ENCODE peak calls at places on chromosomes 2 and 18, in ten cellular contexts. L, Y, T, W, M, B, X, G, S and U are unnamed samples.

GRCh38 chr18:54712315-54712714 is 116.0 kb upstream of the RAB27B start:
- DNase-seq in L (peak), Y (no peak), T (peak), W (no peak), M (no peak), B (no peak), X (no peak), G (no peak), S (no peak), U (no peak)

GRCh38 chr18:45834303-45834702 is 8.8 kb downstream of the SIGLEC15 start:
- DNase-seq in L (no peak), Y (no peak), T (no peak), W (no peak), M (no peak), B (no peak), X (no peak), G (no peak), S (no peak), U (no peak)

GRCh38 chr2:25491966-25492532 is 150.3 kb upstream of the DNMT3A start:
- DNase-seq in L (no peak), Y (no peak), T (peak), W (no peak), M (no peak), B (no peak), X (no peak), G (no peak), S (no peak), U (no peak)

GRCh38 chr2:9174771-9175441 is 31.7 kb upstream of the ASAP2 start:
- DNase-seq in L (no peak), Y (no peak), T (no peak), W (no peak), M (no peak), B (no peak), X (no peak), G (no peak), S (no peak), U (no peak)

GRCh38 chr2:40592223-40592622 is 140.3 kb upstream of the SLC8A1 start:
- DNase-seq in L (no peak), Y (no peak), T (no peak), W (no peak), M (no peak), B (no peak), X (no peak), G (no peak), S (no peak), U (no peak)

GRCh38 chr2:188629890-188630483 is 338.3 kb downstream of the GULP1 start:
- DNase-seq in L (no peak), Y (no peak), T (no peak), W (no peak), M (no peak), B (no peak), X (no peak), G (no peak), S (peak), U (no peak)

GRCh38 chr2:188808921-188809320 is 165.3 kb upstream of the COL3A1 start:
- DNase-seq in L (no peak), Y (no peak), T (no peak), W (no peak), M (no peak), B (no peak), X (no peak), G (no peak), S (no peak), U (no peak)

GRCh38 chr18:74252032-74252380 is 39.8 kb downstream of the CYB5A start:
- DNase-seq in L (no peak), Y (no peak), T (peak), W (no peak), M (no peak), B (no peak), X (no peak), G (no peak), S (no peak), U (no peak)

GRCh38 chr2:234564719-234565118 is 67.8 kb upstream of the ARL4C start:
- DNase-seq in L (no peak), Y (no peak), T (no peak), W (no peak), M (no peak), B (no peak), X (no peak), G (no peak), S (no peak), U (no peak)

GRCh38 chr2:109173311-109174171 is 44.5 kb downstream of the SH3RF3 start:
- DNase-seq in L (peak), Y (peak), T (no peak), W (peak), M (no peak), B (peak), X (peak), G (no peak), S (peak), U (peak)

GRCh38 chr2:165691615-165692014 is 102.4 kb downstream of the GALNT3 start:
- DNase-seq in L (no peak), Y (no peak), T (no peak), W (no peak), M (no peak), B (no peak), X (no peak), G (peak), S (peak), U (no peak)

GRCh38 chr2:134120718-134121630 is 132.9 kb upstream of the MGAT5 start:
- DNase-seq in L (peak), Y (peak), T (peak), W (peak), M (no peak), B (peak), X (peak), G (peak), S (peak), U (peak)

GRCh38 chr2:55618025-55618648 is 715 bp upstream of the PPP4R3B start:
- DNase-seq in L (no peak), Y (no peak), T (no peak), W (no peak), M (no peak), B (no peak), X (no peak), G (no peak), S (no peak), U (peak)
- TF ChIP-seq POLR2A in L (no peak), Y (no peak), T (no peak), W (no peak), M (no peak), B (no peak), X (no peak), G (no peak), S (no peak), U (no peak)

GRCh38 chr2:229231885-229232284 is 39.2 kb downstream of the PID1 start:
- DNase-seq in L (no peak), Y (no peak), T (no peak), W (no peak), M (no peak), B (no peak), X (no peak), G (no peak), S (no peak), U (no peak)

GRCh38 chr2:229230911-229231310 is 40.2 kb downstream of the PID1 start:
- DNase-seq in L (no peak), Y (peak), T (no peak), W (peak), M (no peak), B (no peak), X (no peak), G (no peak), S (no peak), U (no peak)

GRCh38 chr2:229237270-229237669 is 33.8 kb downstream of the PID1 start:
- DNase-seq in L (no peak), Y (no peak), T (no peak), W (no peak), M (no peak), B (no peak), X (no peak), G (no peak), S (no peak), U (no peak)

GRCh38 chr2:229231469-229231868 is 39.6 kb downstream of the PID1 start:
- DNase-seq in L (no peak), Y (no peak), T (no peak), W (no peak), M (no peak), B (no peak), X (no peak), G (no peak), S (no peak), U (no peak)

GRCh38 chr2:229235136-229235914 is 35.8 kb downstream of the PID1 start:
- DNase-seq in L (no peak), Y (peak), T (no peak), W (no peak), M (no peak), B (no peak), X (no peak), G (peak), S (no peak), U (peak)
- TF ChIP-seq EP300 in L (no peak), Y (no peak), T (no peak), W (no peak), M (no peak), B (no peak), X (no peak), G (no peak), S (no peak), U (no peak)

GRCh38 chr2:62177392-62178026 is 18.4 kb upstream of the B3GNT2 start:
- DNase-seq in L (no peak), Y (no peak), T (no peak), W (no peak), M (no peak), B (no peak), X (no peak), G (no peak), S (no peak), U (no peak)
- H3K4me3 ChIP-seq in L (no peak), Y (no peak), T (no peak), W (no peak), M (no peak), B (no peak), X (no peak), G (no peak), S (no peak), U (no peak)

GRCh38 chr2:215394102-215394805 is 41.6 kb downstream of the FN1 start:
- DNase-seq in L (no peak), Y (no peak), T (no peak), W (no peak), M (no peak), B (no peak), X (no peak), G (no peak), S (no peak), U (no peak)
- TF ChIP-seq POLR2A in L (no peak), Y (no peak), T (no peak), W (no peak), M (no peak), B (no peak), X (no peak), G (no peak), S (no peak), U (no peak)

GRCh38 chr18:62326646-62327348 is 1.7 kb downstream of the TNFRSF11A start:
- DNase-seq in L (no peak), Y (no peak), T (no peak), W (no peak), M (no peak), B (no peak), X (no peak), G (no peak), S (no peak), U (no peak)

GRCh38 chr18:62329676-62330454 is 4.8 kb downstream of the TNFRSF11A start:
- DNase-seq in L (peak), Y (no peak), T (no peak), W (peak), M (no peak), B (peak), X (no peak), G (peak), S (no peak), U (no peak)

GRCh38 chr18:62328775-62329525 is 3.8 kb downstream of the TNFRSF11A start:
- DNase-seq in L (no peak), Y (no peak), T (no peak), W (no peak), M (no peak), B (no peak), X (no peak), G (peak), S (no peak), U (no peak)

GRCh38 chr18:62325806-62326645 is 916 bp downstream of the TNFRSF11A start:
- DNase-seq in L (peak), Y (no peak), T (no peak), W (peak), M (no peak), B (no peak), X (no peak), G (no peak), S (no peak), U (no peak)

DNA sequence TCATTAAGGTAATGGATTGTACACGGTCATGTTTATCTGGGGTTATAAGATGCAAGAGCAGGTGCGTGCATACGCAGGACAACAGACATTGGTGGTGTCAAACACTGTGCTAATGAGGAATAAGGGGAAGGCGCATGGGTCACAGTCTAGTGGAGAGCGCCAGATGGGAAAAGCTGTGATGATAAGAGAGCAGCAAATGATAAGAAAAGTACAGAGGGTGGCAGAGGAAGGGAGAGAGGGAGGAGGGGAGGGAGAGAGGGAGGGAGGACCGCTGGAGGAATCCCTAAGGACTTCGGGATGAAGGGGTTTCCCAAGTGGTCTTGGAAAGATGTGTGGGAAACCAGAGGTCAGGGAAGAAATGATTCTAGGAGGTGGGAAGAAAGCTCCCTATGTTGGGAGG is 2.9 kb downstream of the TNFRSF11A start:
- DNase-seq in L (peak), Y (no peak), T (no peak), W (no peak), M (no peak), B (no peak), X (no peak), G (no peak), S (no peak), U (no peak)
- TF ChIP-seq EP300 in L (no peak), Y (no peak), T (no peak), W (no peak), M (no peak), B (no peak), X (no peak), G (no peak), S (no peak), U (no peak)

GRCh38 chr18:32468147-32468845 is 2.4 kb downstream of the GAREM1 start:
- DNase-seq in L (no peak), Y (no peak), T (no peak), W (no peak), M (no peak), B (no peak), X (no peak), G (no peak), S (no peak), U (no peak)
- H3K4me3 ChIP-seq in L (peak), Y (peak), T (no peak), W (peak), M (no peak), B (peak), X (peak), G (no peak), S (no peak), U (peak)

DNA sequence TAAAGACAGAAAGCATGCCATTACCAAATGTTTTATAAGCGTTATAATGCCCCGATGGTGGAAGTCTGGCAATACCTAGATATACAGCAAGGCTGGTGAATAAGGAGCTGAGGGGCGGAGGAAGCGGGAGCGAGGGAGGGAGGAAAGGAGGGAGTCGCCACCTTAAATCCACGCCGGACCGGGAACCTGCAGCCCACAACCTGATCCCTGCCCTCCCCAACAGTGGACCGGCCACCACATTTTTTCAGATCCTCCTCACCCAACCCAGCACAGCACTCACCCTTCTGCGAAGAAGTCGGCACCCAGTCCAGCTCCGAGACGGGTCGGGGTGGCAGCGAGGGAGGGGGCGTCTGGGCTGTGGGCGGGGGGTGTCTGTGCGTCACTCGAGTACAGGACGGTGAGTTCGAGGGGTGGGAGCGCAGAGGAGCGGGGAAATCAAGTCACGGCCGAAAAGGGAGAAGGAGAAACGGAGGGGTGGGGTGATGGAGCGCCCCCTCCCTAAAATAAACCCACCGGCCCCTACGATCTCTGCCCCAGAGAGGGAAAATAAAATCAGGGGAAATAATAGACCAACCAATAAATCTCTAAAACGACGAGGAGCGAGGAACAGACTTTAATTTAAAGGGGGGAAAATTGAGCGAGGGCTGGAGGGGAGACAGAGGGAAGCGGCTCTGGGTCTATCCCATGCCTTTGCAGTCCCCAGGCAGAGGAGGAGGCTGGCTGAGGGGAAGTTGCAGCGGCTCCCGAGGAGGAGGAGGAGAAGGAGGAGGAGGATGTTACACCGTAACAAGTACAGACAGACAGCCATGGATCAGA is 96.5 kb upstream of the SERTAD2 start:
- DNase-seq in L (peak), Y (peak), T (peak), W (peak), M (no peak), B (peak), X (peak), G (peak), S (peak), U (peak)
- TF ChIP-seq POLR2A in L (no peak), Y (no peak), T (peak), W (no peak), M (no peak), B (no peak), X (no peak), G (no peak), S (no peak), U (no peak)